ENCODE peak calls at places on chromosomes 4 and X, in eight cellular contexts. R, F, D, G, B, S, L and X are unnamed samples.

GRCh38 chr4:118842055-118842454 is 6.1 kb upstream of the SEC24D start:
- DNase-seq in S (no peak), G (no peak), D (no peak), L (no peak), F (no peak), B (no peak), R (peak; percentile 89), X (no peak)

GRCh38 chr4:80207172-80207583 is 9.9 kb downstream of the PRDM8 start:
- DNase-seq in D (no peak), S (no peak), L (no peak), B (peak; percentile 75), F (no peak), R (no peak), G (no peak), X (no peak)

GRCh38 chr4:151409470-151410313 is 716 bp downstream of the FHIP1A start:
- DNase-seq in R (peak; percentile 52), L (no peak), D (no peak), F (peak; percentile 34), G (no peak), B (peak; percentile 74), S (peak; percentile 73), X (peak; percentile 34)

GRCh38 chrX:10175317-10175871 is 18.6 kb downstream of the CLCN4 start:
- DNase-seq in L (no peak), S (no peak), F (peak; percentile 35), B (no peak), D (no peak), G (no peak), R (no peak), X (no peak)

GRCh38 chrX:124796989-124797388 is 450.6 kb downstream of the SH2D1A start:
- DNase-seq in D (no peak), R (no peak), F (no peak), L (no peak), S (no peak), B (no peak), G (no peak), X (no peak)

GRCh38 chrX:134294548-134294947 is 57.6 kb downstream of the CCDC160 start:
- DNase-seq in R (peak; percentile 9), L (no peak), G (no peak), B (peak; percentile 17), S (no peak), D (no peak), F (no peak), X (no peak)

GRCh38 chrX:111641969-111642368 is 39.0 kb upstream of the ALG13 start:
- DNase-seq in B (no peak), D (no peak), G (no peak), F (no peak), S (no peak), R (no peak), L (no peak), X (no peak)

GRCh38 chrX:75301060-75301459 is 27.2 kb downstream of the UPRT start:
- DNase-seq in G (no peak), S (no peak), F (no peak), R (no peak), B (no peak), L (no peak), D (no peak), X (no peak)

GRCh38 chr4:51942108-51942832 is 77.9 kb downstream of the LRRC66 start:
- DNase-seq in B (no peak), D (no peak), R (peak; percentile 75), L (no peak), S (no peak), F (no peak), G (no peak), X (no peak)

GRCh38 chr4:164989464-164989863 is 12.0 kb upstream of the TRIM61 start:
- DNase-seq in R (no peak), G (no peak), L (no peak), B (no peak), F (no peak), D (no peak), S (no peak), X (no peak)

GRCh38 chrX:151538190-151539122 is 25.0 kb upstream of the PASD1 start:
- DNase-seq in L (no peak), B (no peak), D (peak; percentile 6), R (no peak), G (no peak), S (no peak), F (no peak), X (no peak)

GRCh38 chr4:89537281-89537680 is 229.7 kb upstream of the GPRIN3 start:
- DNase-seq in S (no peak), B (no peak), D (no peak), F (no peak), R (no peak), G (no peak), L (no peak), X (no peak)

GRCh38 chr4:152780267-152780811 is 585 bp downstream of the ARFIP1 start:
- DNase-seq in D (no peak), S (no peak), L (no peak), G (no peak), R (peak; percentile 32), F (peak; percentile 42), B (peak; percentile 37), X (no peak)

GRCh38 chrX:52034211-52034610 is 34.8 kb downstream of the MAGED4B start:
- DNase-seq in D (no peak), G (no peak), L (no peak), B (no peak), F (no peak), R (no peak), S (no peak), X (no peak)

GRCh38 chr4:148238086-148238485 is 204.1 kb downstream of the NR3C2 start:
- DNase-seq in G (no peak), R (no peak), S (no peak), D (no peak), L (no peak), F (no peak), B (no peak), X (no peak)

GRCh38 chr4:141174457-141174856 is 41.2 kb upstream of the RNF150 start:
- DNase-seq in S (no peak), R (no peak), L (no peak), D (no peak), G (no peak), F (no peak), B (no peak), X (no peak)
- TF ChIP-seq CTCF in S (no peak), R (no peak), L (no peak), D (no peak), G (no peak), F (no peak), B (no peak), X (no peak)

GRCh38 chrX:74195605-74196004 is 108.4 kb upstream of the ZCCHC13 start:
- DNase-seq in F (no peak), L (no peak), D (no peak), B (no peak), R (no peak), G (peak; percentile 46), S (no peak), X (no peak)
- H3K27ac ChIP-seq in F (no peak overlapping the region), L (no peak overlapping the region), D (no peak overlapping the region), B (no peak overlapping the region), R (no peak overlapping the region), G (no peak overlapping the region), S (no peak overlapping the region), X (no peak overlapping the region)

GRCh38 chr4:38009421-38009820 is 49.2 kb downstream of the PTTG2 start:
- DNase-seq in F (no peak), L (no peak), S (no peak), B (no peak), R (no peak), D (no peak), G (no peak), X (no peak)
- H3K4me1 ChIP-seq in F (peaks cover 9% of the 10 kb centered on the region), L (peaks cover 20% of the 10 kb centered on the region), S (peaks cover 34% of the 10 kb centered on the region), B (peaks cover 19% of the 10 kb centered on the region), R (peaks cover 14% of the 10 kb centered on the region), D (no peaks in the 10 kb centered on the region), G (peaks cover 37% of the 10 kb centered on the region), X (peaks cover 2% of the 10 kb centered on the region)

DNA sequence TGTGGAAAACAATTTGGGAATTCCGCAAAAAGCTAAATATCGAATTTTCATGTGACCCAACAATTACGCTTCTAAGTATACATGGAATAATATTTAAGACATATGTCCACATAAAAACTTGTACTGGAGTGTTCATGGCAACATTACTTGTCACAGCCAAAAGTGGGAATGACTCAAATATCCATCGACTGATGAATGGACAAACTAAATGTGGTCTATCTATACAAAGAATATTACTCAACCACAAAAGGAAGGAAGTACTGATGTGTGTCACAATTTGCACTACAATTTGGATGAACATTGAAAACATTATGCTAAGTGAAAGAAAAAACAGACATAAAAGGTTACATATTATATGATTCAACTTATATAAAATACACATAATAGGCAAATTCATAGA is 71.9 kb downstream of the AFF2 start:
- DNase-seq in L (no peak), D (no peak), F (no peak), G (no peak), S (no peak), R (no peak), B (no peak), X (no peak)
- TF ChIP-seq CTCF in L (no peak), D (no peak), F (no peak), G (no peak), S (no peak), R (no peak), B (no peak), X (no peak)

GRCh38 chr4:8434251-8435073 is 6.1 kb downstream of the ACOX3 start:
- DNase-seq in R (no peak), F (no peak), B (no peak), S (no peak), L (no peak), G (no peak), D (no peak), X (no peak)
- H3K27ac ChIP-seq in R (no peak overlapping the region), F (no peak overlapping the region), B (no peak overlapping the region), S (no peak overlapping the region), L (peak overlapping the region; percentile 56), G (no peak overlapping the region), D (no peak overlapping the region), X (no peak overlapping the region)

GRCh38 chr4:102473476-102473875 is 27.7 kb upstream of the NFKB1 start:
- DNase-seq in L (no peak), B (no peak), D (no peak), R (no peak), F (no peak), S (no peak), G (no peak), X (no peak)

GRCh38 chr4:102466298-102466697 is 34.9 kb upstream of the NFKB1 start:
- DNase-seq in F (no peak), L (no peak), B (no peak), R (peak; percentile 8), G (no peak), D (no peak), S (no peak), X (no peak)

GRCh38 chr4:102472441-102473013 is 28.6 kb upstream of the NFKB1 start:
- DNase-seq in G (no peak), F (no peak), R (no peak), B (no peak), D (no peak), S (no peak), L (no peak), X (no peak)

GRCh38 chr4:102474736-102475504 is 26.2 kb upstream of the NFKB1 start:
- DNase-seq in S (no peak), B (no peak), L (no peak), D (no peak), G (no peak), R (peak; percentile 12), F (no peak), X (no peak)

GRCh38 chr4:102469806-102470205 is 31.4 kb upstream of the NFKB1 start:
- DNase-seq in S (no peak), F (no peak), B (no peak), L (no peak), D (no peak), R (no peak), G (no peak), X (no peak)
- H3K4me1 ChIP-seq in S (no peaks in the 10 kb centered on the region), F (no peaks in the 10 kb centered on the region), B (no peaks in the 10 kb centered on the region), L (no peaks in the 10 kb centered on the region), D (no peaks in the 10 kb centered on the region), R (no peaks in the 10 kb centered on the region), G (no peaks in the 10 kb centered on the region), X (no peaks in the 10 kb centered on the region)